ENCODE peak calls at places on chromosomes 11 and 22, in nine cellular contexts. U, X, R, J, E, F, W, I and O are unnamed samples. For H3K4me1 and H3K9me3, the result is how much of the 10 kb centered on the place peaks cover.

GRCh38 chr22:38505595-38506117 is 455 bp downstream of the DDX17 start:
- DNase-seq in U (peak), X (peak), R (peak), J (no peak), E (peak), F (no peak), W (peak), I (peak), O (peak)

GRCh38 chr11:12249590-12250260 is 127.6 kb upstream of the PARVA start:
- DNase-seq in U (no peak), X (no peak), R (peak), J (no peak), E (peak), F (no peak), W (no peak), I (no peak), O (no peak)

GRCh38 chr11:31800398-31801265 is 10.5 kb downstream of the PAX6 start:
- DNase-seq in U (no peak), X (no peak), R (no peak), J (peak), E (no peak), F (no peak), W (peak), I (no peak), O (no peak)

GRCh38 chr22:20881231-20881630 is 22.4 kb downstream of the SNAP29 start:
- DNase-seq in U (no peak), X (no peak), R (no peak), J (no peak), E (no peak), F (no peak), W (no peak), I (no peak), O (no peak)

GRCh38 chr11:66233301-66233700 is 35.1 kb upstream of the RAB1B start:
- DNase-seq in U (no peak), X (no peak), R (no peak), J (no peak), E (no peak), F (no peak), W (no peak), I (no peak), O (no peak)

GRCh38 chr11:43856988-43857387 is 23.6 kb upstream of the ALKBH3 start:
- DNase-seq in U (peak), X (no peak), R (no peak), J (no peak), E (no peak), F (no peak), W (no peak), I (no peak), O (no peak)

GRCh38 chr22:17057959-17058814 is 26.6 kb upstream of the IL17RA start:
- DNase-seq in U (peak), X (peak), R (peak), J (peak), E (peak), F (no peak), W (no peak), I (peak), O (peak)

GRCh38 chr11:46604796-46605195 is 11.0 kb upstream of the AMBRA1 start:
- DNase-seq in U (no peak), X (no peak), R (no peak), J (no peak), E (no peak), F (no peak), W (no peak), I (no peak), O (no peak)

GRCh38 chr22:35549338-35549737 is 8.7 kb downstream of the RASD2 start:
- DNase-seq in U (no peak), X (no peak), R (no peak), J (no peak), E (peak), F (no peak), W (no peak), I (peak), O (no peak)

GRCh38 chr22:40310081-40310770 is 36.1 kb upstream of the ADSL start:
- DNase-seq in U (peak), X (no peak), R (no peak), J (peak), E (no peak), F (no peak), W (no peak), I (no peak), O (peak)

GRCh38 chr11:125371451-125371935 is 124.6 kb downstream of the FEZ1 start:
- DNase-seq in U (no peak), X (no peak), R (no peak), J (peak), E (no peak), F (no peak), W (no peak), I (no peak), O (no peak)

GRCh38 chr11:34524696-34525095 is 11.1 kb upstream of the ELF5 start:
- DNase-seq in U (no peak), X (no peak), R (no peak), J (no peak), E (no peak), F (no peak), W (peak), I (no peak), O (no peak)

GRCh38 chr22:19879248-19879575 is 24.5 kb upstream of the GNB1L start:
- DNase-seq in U (no peak), X (no peak), R (peak), J (no peak), E (no peak), F (no peak), W (peak), I (no peak), O (no peak)
- H3K4me1 ChIP-seq in U (under half), X (half or more), R (under half), J (under half), E (under half), F (under half), W (under half), I (under half), O (under half)

GRCh38 chr11:94655291-94655690 is 88.1 kb downstream of the PIWIL4 start:
- DNase-seq in U (no peak), X (no peak), R (no peak), J (peak), E (no peak), F (no peak), W (no peak), I (no peak), O (no peak)

GRCh38 chr11:94658386-94658785 is 91.2 kb downstream of the PIWIL4 start:
- DNase-seq in U (no peak), X (no peak), R (no peak), J (peak), E (no peak), F (no peak), W (no peak), I (no peak), O (no peak)

GRCh38 chr11:94655951-94656350 is 88.8 kb downstream of the PIWIL4 start:
- DNase-seq in U (no peak), X (no peak), R (no peak), J (no peak), E (no peak), F (no peak), W (no peak), I (no peak), O (no peak)

GRCh38 chr11:94657629-94658028 is 90.5 kb downstream of the PIWIL4 start:
- DNase-seq in U (no peak), X (no peak), R (no peak), J (peak), E (no peak), F (no peak), W (no peak), I (no peak), O (no peak)

GRCh38 chr11:94656968-94657367 is 89.8 kb downstream of the PIWIL4 start:
- DNase-seq in U (no peak), X (no peak), R (no peak), J (peak), E (no peak), F (no peak), W (no peak), I (no peak), O (no peak)
- H3K9me3 ChIP-seq in U (under half), X (under half), R (under half), J (under half), E (under half), F (under half), W (under half), I (under half), O (under half)

DNA sequence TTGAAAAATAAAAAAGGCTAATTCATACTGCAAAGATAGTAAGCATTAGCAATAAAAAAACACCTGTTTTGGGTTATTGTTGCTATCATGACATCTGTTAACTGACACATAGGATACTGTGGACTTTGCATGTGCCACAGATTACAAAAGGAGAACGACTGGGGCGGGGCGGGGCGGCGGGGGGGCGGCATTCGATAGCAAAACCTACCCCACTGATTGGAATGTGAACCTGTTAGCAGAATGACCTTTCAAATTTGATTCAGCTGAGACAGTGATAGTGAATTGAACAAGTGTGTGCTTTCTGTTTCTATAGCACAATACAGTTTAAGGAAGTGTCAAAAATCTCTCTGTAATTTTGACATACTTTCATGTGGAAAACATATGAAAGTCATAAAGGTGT is 14.9 kb downstream of the MMP20 start:
- DNase-seq in U (no peak), X (no peak), R (no peak), J (no peak), E (no peak), F (no peak), W (no peak), I (no peak), O (no peak)
- TF ChIP-seq CTCF in U (no peak), X (no peak), R (no peak), J (no peak), E (no peak), F (no peak), W (no peak), I (no peak), O (no peak)

GRCh38 chr11:67371199-67371548 is 2.2 kb downstream of the CLCF1 start:
- DNase-seq in U (no peak), X (no peak), R (no peak), J (no peak), E (no peak), F (no peak), W (no peak), I (no peak), O (no peak)

GRCh38 chr11:67370351-67371076 is 2.9 kb downstream of the CLCF1 start:
- DNase-seq in U (peak), X (no peak), R (no peak), J (peak), E (no peak), F (no peak), W (no peak), I (no peak), O (no peak)

GRCh38 chr11:67372232-67372992 is 986 bp downstream of the CLCF1 start:
- DNase-seq in U (no peak), X (no peak), R (peak), J (peak), E (peak), F (no peak), W (no peak), I (peak), O (peak)

GRCh38 chr11:67372993-67373915 is at the start of gene CLCF1:
- DNase-seq in U (peak), X (peak), R (peak), J (peak), E (peak), F (no peak), W (peak), I (peak), O (peak)

GRCh38 chr11:67371549-67372231 is 1.7 kb downstream of the CLCF1 start:
- DNase-seq in U (peak), X (peak), R (peak), J (peak), E (no peak), F (no peak), W (no peak), I (peak), O (peak)
- H3K4me1 ChIP-seq in U (half or more), X (half or more), R (under half), J (under half), E (under half), F (under half), W (under half), I (under half), O (under half)

GRCh38 chr22:47389201-47389600 is 626.8 kb downstream of the TBC1D22A start:
- DNase-seq in U (no peak), X (no peak), R (no peak), J (no peak), E (no peak), F (no peak), W (peak), I (no peak), O (no peak)
- H3K9me3 ChIP-seq in U (under half), X (under half), R (under half), J (under half), E (under half), F (under half), W (under half), I (under half), O (under half)

DNA sequence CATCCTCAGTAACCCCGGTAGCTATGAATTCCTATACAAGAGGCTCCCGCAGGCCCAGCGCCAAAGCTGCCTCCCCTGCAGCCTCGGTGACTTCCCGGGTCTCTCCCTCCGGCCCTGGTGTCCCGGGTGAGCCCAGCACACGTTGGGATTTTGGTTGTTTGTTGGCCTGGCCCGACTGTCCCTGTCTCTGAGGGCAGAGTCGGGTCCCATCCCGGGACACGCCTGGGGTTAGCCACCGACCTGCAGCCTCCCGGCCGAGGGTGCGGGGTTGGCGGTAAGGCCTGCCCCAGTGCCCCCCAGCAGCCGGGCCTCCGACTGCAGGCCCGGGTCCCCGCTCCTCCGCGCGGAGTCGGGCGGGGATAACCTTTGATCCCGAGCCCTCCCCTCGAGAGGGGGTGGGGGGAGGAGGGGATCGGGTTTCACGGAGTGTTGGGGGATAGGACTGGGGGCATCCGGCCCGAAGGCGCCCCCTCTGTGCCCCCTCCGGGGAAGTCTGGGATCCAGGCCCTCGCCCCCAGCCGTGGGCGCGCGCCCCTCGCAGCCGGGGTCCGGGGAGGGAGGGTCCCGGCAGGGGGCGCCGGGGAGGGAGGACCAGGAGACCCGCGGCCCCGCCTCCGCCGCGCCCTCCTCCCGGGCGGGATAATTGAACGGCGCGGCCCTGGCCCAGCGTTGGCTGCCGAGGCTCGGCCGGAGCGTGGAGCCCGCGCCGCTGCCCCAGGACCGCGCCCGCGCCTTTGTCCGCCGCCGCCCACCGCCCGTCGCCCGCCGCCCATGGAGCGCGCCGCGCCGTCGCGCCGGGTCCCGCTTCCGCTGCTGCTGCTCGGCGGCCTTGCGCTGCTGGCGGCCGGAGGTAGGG is at the start of gene FBLN1:
- DNase-seq in U (peak), X (peak), R (no peak), J (peak), E (peak), F (no peak), W (peak), I (peak), O (peak)
- TF ChIP-seq CTCF in U (peak), X (peak), R (no peak), J (peak), E (no peak), F (no peak), W (peak), I (no peak), O (peak)

DNA sequence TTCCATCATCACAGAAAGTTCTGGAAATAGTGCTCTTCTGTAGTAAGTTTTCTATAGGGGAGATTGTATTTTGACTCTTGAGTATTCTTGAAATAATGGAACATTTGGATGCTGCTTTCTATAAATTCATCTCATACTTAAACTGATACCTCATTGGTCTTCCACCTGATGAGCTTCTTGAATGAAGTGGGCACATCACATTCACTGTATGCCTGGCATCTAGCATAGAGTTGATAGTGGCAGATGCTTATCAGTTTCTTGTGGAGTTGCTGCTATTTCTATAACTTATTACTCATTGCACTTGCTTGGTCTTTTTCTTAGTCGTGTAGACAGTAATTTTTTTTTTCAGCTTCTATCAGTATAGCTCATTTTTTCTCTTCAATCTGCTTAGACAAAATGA is 5.4 kb downstream of the ATXN10 start:
- DNase-seq in U (no peak), X (no peak), R (no peak), J (no peak), E (no peak), F (no peak), W (no peak), I (no peak), O (no peak)
- H3K4me1 ChIP-seq in U (under half), X (half or more), R (under half), J (under half), E (under half), F (under half), W (under half), I (under half), O (under half)

GRCh38 chr11:100637706-100638105 is 49.4 kb upstream of the ARHGAP42 start:
- DNase-seq in U (peak), X (no peak), R (no peak), J (no peak), E (no peak), F (no peak), W (no peak), I (no peak), O (no peak)

GRCh38 chr11:100638648-100639047 is 48.4 kb upstream of the ARHGAP42 start:
- DNase-seq in U (peak), X (no peak), R (no peak), J (no peak), E (no peak), F (no peak), W (no peak), I (no peak), O (no peak)

GRCh38 chr11:100636536-100636935 is 50.6 kb upstream of the ARHGAP42 start:
- DNase-seq in U (no peak), X (no peak), R (no peak), J (no peak), E (no peak), F (no peak), W (no peak), I (no peak), O (no peak)

GRCh38 chr11:100632970-100633452 is 54.1 kb upstream of the ARHGAP42 start:
- DNase-seq in U (peak), X (peak), R (peak), J (no peak), E (peak), F (no peak), W (peak), I (peak), O (peak)

DNA sequence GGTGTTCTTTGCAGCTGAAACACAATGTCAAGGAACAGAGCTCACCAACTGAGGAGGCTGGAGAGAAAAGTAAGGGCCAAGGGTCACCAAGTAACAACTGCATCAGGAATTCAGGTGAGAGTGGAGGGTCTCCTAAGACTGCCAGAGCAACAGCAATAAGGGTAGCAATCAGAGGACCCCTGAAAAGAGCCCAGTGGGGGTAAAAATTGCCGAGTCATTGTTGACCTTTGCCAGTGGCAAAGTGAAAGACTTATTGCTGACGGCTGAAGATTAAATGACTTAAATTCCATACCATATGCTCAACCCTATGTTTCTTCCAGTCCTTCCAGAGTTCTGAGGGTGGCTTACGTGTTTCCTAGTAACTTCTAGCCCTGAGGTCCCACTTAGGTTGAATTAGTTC is 51.9 kb upstream of the ARHGAP42 start:
- DNase-seq in U (no peak), X (no peak), R (no peak), J (no peak), E (no peak), F (no peak), W (no peak), I (no peak), O (no peak)
- H3K9me3 ChIP-seq in U (under half), X (under half), R (under half), J (under half), E (under half), F (under half), W (under half), I (under half), O (under half)

DNA sequence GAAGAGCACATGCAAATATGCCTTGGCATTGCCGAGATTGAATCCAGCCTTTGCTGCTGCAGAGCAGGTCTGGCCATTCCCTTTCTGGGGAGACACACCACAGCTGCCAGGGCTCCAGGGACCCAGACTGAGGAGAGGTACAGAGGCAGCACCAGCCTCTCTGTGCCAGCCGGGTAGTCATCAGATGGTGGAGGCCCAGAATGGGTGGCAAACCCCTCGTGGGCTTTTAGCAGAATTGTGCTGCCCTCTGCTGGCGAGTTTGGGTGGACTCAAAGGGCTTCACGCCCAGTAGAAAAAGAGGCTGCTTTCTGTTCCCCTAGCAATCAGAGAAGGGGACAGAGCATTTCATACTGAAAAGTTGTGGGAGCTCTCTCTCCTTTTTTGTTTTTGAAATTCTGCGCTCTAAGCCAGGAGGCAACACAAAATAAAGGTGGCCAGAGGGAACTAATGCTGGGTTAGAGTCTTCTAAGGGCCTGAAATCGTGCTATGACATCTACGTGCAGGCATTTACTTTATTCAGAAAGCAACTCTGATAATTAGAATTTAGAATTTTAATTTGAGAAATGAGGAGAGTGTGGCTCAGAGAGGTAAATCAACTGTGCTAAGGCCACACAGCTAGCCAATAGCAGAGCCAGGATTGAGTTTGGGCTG is 158.8 kb upstream of the NAV2 start:
- DNase-seq in U (peak), X (peak), R (peak), J (peak), E (peak), F (peak), W (peak), I (peak), O (peak)
- TF ChIP-seq CTCF in U (peak), X (peak), R (peak), J (peak), E (peak), F (peak), W (peak), I (peak), O (peak)

GRCh38 chr11:61345170-61345610 is 12.2 kb downstream of the TKFC start:
- DNase-seq in U (no peak), X (no peak), R (no peak), J (no peak), E (peak), F (no peak), W (no peak), I (no peak), O (no peak)
- H3K4me1 ChIP-seq in U (under half), X (under half), R (under half), J (under half), E (under half), F (under half), W (under half), I (under half), O (under half)